ENCODE peak calls at places on chromosomes 16 and 17, in four cellular contexts. Y is K562, C is endothelial cell of umbilical vein, N is breast epithelium. Q is an unnamed sample. For H3K4me1, the result is how much of the 10 kb centered on the place peaks cover.

GRCh38 chr16:57245472-57246113 is 534 bp downstream of the ARL2BP start:
- DNase-seq in Y (peak), C (peak), N (peak), Q (peak)

GRCh38 chr16:74034862-74035261 is 261.8 kb upstream of the PSMD7 start:
- DNase-seq in Y (peak), C (peak), N (no peak), Q (no peak)

GRCh38 chr16:67939507-67940435 is 3.1 kb upstream of the PSMB10 start:
- DNase-seq in Y (no peak), C (no peak), N (no peak), Q (peak)

GRCh38 chr17:15457723-15458094 is 9.7 kb downstream of the CDRT4 start:
- DNase-seq in Y (no peak), C (peak), N (peak), Q (no peak)

GRCh38 chr17:81253358-81254131 is 14.4 kb downstream of the NDUFAF8 start:
- DNase-seq in Y (peak), C (peak), N (no peak), Q (no peak)

GRCh38 chr16:86044241-86044671 is 145.3 kb downstream of the IRF8 start:
- DNase-seq in Y (peak), C (peak), N (no peak), Q (no peak)

GRCh38 chr17:41751288-41751687 is 16.8 kb upstream of the HAP1 start:
- DNase-seq in Y (no peak), C (no peak), N (no peak), Q (no peak)

GRCh38 chr16:30585022-30585399 is 486 bp downstream of the ZNF785 start:
- DNase-seq in Y (peak), C (no peak), N (no peak), Q (no peak)

GRCh38 chr16:87844374-87844733 is 25.0 kb downstream of the SLC7A5 start:
- DNase-seq in Y (no peak), C (no peak), N (no peak), Q (peak)

GRCh38 chr16:3690991-3691720 is 26.2 kb downstream of the TRAP1 start:
- DNase-seq in Y (no peak), C (no peak), N (no peak), Q (peak)

GRCh38 chr16:70688266-70688742 is 2.5 kb upstream of the MTSS2 start:
- DNase-seq in Y (no peak), C (peak), N (peak), Q (peak)

GRCh38 chr16:56506941-56507340 is 12.9 kb downstream of the BBS2 start:
- DNase-seq in Y (no peak), C (peak), N (no peak), Q (no peak)

GRCh38 chr17:4097165-4097960 is 45.5 kb downstream of the ZZEF1 start:
- DNase-seq in Y (peak), C (no peak), N (no peak), Q (no peak)

GRCh38 chr16:29850998-29851397 is 12.0 kb downstream of the CDIPT start:
- DNase-seq in Y (no peak), C (no peak), N (no peak), Q (no peak)

GRCh38 chr16:46929378-46930332 is 43.8 kb downstream of the DNAJA2 start:
- DNase-seq in Y (peak), C (peak), N (peak), Q (peak)

GRCh38 chr17:33905338-33905800 is 349.7 kb upstream of the CCL2 start:
- DNase-seq in Y (peak), C (no peak), N (no peak), Q (no peak)

GRCh38 chr17:81928497-81929252 is 1.1 kb upstream of the MAFG start:
- DNase-seq in Y (no peak), C (no peak), N (no peak), Q (no peak)

GRCh38 chr16:55494994-55495421 is 13.9 kb upstream of the LPCAT2 start:
- DNase-seq in Y (peak), C (peak), N (no peak), Q (no peak)

GRCh38 chr16:32116080-32116479 is 137.0 kb upstream of the TP53TG3D start:
- DNase-seq in Y (peak), C (no peak), N (no peak), Q (peak)

GRCh38 chr17:34584805-34585416 is 5.5 kb downstream of the TMEM132E start:
- DNase-seq in Y (peak), C (peak), N (no peak), Q (no peak)

GRCh38 chr16:23423496-23424049 is 29.4 kb downstream of the COG7 start:
- DNase-seq in Y (no peak), C (peak), N (peak), Q (no peak)

DNA sequence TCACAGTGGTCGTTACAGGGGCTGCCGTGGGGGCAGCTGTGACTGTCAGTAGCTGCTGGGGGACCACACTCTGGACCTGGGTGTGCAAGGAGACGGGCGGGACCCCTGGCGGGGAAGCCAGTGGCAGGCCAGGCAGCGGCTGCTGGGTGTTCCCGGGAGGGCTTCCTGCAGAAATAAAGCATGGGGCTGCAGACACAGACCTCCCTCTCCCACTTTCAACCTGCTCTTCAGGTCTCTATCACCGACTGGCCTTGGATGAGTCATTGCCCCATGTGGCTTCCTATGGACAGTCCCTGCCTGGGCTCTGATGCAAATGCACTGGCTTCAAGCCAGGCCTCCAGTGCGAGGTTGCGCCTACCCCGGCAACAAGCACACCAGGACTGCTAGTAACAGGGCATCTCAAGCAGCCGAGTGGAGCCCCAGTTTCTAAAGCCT is 17.2 kb downstream of the SREBF1 start:
- DNase-seq in Y (peak), C (peak), N (peak), Q (peak)
- H3K4me1 ChIP-seq in Y (half or more), C (under half), N (under half), Q (half or more)

DNA sequence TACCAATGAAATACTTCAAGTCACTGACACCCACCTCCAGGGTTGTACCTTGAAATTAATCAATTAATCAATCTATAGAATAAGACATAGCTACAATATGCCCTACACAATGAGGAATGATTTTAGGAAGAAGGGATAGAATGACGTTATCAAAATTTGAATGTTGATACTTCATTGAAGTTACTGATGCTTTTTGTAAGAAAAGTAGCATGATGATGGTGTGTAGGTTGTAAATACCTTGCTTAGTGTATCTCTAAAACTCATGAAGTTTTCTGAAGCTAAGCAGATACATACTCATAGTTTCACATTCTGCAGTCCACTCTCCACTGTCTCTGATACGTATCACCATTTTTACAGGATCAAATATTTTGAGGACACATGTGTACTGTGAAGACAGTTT is 670.4 kb upstream of the GOT2 start:
- DNase-seq in Y (no peak), C (no peak), N (no peak), Q (no peak)
- TF ChIP-seq POLR2A in Y (no peak), C (no peak), N (no peak), Q (no peak)

GRCh38 chr16:5634781-5635180 is 537.2 kb upstream of the EEF2KMT start:
- DNase-seq in Y (peak), C (no peak), N (no peak), Q (no peak)

GRCh38 chr16:5639531-5639930 is 541.9 kb upstream of the EEF2KMT start:
- DNase-seq in Y (no peak), C (no peak), N (no peak), Q (no peak)

GRCh38 chr16:5633845-5634440 is 536.3 kb upstream of the EEF2KMT start:
- DNase-seq in Y (peak), C (no peak), N (no peak), Q (no peak)
- TF ChIP-seq CTCF in Y (peak), C (peak), N (no peak), Q (peak)

GRCh38 chr17:6184508-6184907 is 114.3 kb downstream of the WSCD1 start:
- DNase-seq in Y (no peak), C (no peak), N (no peak), Q (no peak)
- H3K4me1 ChIP-seq in Y (under half), C (under half), N (under half), Q (under half)

GRCh38 chr16:85010931-85011845 is at the start of gene ZDHHC7:
- DNase-seq in Y (peak), C (peak), N (peak), Q (peak)
- TF ChIP-seq POLR2A in Y (peak), C (peak), N (peak), Q (peak)

DNA sequence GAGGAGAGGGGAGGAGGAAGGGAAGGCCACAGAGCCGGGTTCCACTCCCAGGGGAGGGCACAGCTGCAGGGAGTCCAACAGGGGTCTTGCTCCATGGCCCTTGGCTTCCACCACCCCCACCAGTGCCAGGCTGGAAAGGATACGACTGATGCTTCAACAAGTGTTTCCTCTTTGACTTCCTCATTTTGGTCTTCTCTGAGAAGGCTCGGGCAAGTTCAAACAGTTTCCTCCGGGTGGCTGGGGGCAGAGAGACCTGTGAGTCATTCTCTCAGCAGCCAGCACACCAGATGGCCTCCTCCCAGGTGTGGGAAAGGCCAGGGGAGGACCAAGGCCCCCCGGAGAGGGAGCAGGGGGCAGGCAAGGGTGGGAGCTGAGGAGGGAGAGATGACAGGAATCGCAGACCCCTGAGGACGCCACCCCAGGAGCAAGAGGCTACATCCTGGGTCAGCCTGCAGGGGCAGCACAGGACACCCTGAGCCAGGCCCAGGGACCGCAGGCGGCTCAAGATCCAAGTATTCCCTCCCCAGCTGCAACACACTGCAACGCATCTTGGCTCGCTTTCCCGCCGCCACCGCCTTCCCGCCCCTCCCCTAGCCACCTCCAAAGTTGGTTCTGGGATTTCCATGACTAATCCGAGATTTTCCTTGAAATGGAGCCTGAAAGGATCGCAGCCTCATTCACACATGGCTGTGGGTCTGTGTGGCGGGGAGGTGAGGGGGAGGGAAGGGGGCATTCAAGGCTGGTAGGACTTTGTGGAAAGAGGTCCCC is 18.3 kb upstream of the MRPS23 start:
- DNase-seq in Y (peak), C (peak), N (peak), Q (no peak)
- TF ChIP-seq CTCF in Y (peak), C (peak), N (peak), Q (no peak)

GRCh38 chr17:57536789-57537523 is 208.1 kb downstream of the CCDC182 start:
- DNase-seq in Y (no peak), C (no peak), N (no peak), Q (no peak)

GRCh38 chr17:57540596-57540995 is 204.5 kb downstream of the CCDC182 start:
- DNase-seq in Y (no peak), C (no peak), N (no peak), Q (no peak)

GRCh38 chr17:57539528-57540301 is 205.4 kb downstream of the CCDC182 start:
- DNase-seq in Y (no peak), C (no peak), N (no peak), Q (no peak)

GRCh38 chr17:57537524-57538410 is 207.3 kb downstream of the CCDC182 start:
- DNase-seq in Y (no peak), C (peak), N (no peak), Q (no peak)

GRCh38 chr17:57538730-57539456 is 206.2 kb downstream of the CCDC182 start:
- DNase-seq in Y (no peak), C (no peak), N (no peak), Q (no peak)
- H3K4me1 ChIP-seq in Y (under half), C (under half), N (under half), Q (under half)

DNA sequence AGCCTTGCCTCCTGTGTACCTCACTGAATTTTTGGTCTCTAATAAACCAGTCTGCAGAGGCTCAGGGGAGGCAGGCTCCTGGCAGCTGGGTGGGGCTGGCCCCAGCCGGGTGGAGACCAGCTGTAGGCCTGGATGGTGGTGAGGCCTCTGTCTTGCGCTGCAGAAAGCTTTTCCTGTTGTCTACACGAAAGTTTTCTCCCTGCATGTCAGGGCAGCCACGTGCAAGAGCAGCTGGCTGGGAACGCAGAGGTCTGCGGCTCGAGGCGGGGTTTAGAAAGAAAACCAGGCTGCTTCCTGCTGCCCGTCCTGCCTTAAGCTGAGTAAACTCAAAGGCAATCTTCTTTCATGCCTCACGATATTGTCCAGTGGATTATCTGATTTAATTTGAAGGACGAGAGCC is 2.4 kb downstream of the SERPINF1 start:
- DNase-seq in Y (no peak), C (peak), N (peak), Q (peak)
- TF ChIP-seq POLR2A in Y (no peak), C (no peak), N (no peak), Q (peak)

GRCh38 chr17:38672788-38673713 is 1.7 kb downstream of the EPOP start:
- DNase-seq in Y (no peak), C (no peak), N (no peak), Q (no peak)

GRCh38 chr17:38671939-38672720 is 2.6 kb downstream of the EPOP start:
- DNase-seq in Y (no peak), C (no peak), N (no peak), Q (no peak)

GRCh38 chr17:38673714-38674012 is 1.1 kb downstream of the EPOP start:
- DNase-seq in Y (no peak), C (no peak), N (no peak), Q (peak)

GRCh38 chr17:38674749-38675615 is at the start of gene EPOP:
- DNase-seq in Y (peak), C (peak), N (peak), Q (peak)

DNA sequence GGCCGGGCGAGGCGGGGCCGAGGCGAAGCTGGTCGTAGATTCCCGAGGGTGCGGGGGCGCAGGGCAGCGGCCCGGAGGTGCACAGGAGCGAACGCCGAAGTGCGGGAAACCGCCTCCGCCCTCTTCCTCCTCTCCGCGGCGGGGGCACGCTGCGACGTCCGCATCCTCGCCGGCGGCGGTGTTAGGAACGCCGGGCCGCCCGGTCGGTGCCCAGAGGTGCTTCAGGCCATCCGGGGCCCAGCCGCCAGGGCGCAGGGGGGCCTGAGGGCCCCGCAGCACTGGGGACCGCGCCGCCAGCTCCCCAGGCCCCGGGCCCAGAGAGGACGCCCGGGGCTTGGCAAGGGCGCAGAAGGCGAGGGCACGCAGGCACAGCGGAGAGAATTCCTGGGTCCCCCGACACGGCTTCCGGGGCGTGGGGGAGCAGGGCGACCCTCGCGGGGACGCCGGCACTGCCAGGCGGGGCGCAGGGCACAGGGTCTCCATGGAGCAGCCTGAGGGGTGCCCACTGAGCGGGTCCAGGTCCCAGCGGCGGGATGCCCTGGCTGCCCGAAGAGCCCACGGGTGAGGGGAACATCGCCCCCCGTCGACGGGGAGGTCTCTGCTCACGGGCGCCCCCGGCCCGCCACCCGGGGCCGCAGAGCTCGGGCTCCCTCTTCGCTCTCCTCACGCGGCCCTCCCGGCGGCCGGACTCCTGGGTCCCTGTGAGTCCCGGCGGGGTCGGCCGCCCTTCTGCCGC is 576 bp downstream of the EPOP start:
- DNase-seq in Y (no peak), C (no peak), N (no peak), Q (no peak)
- TF ChIP-seq CTCF in Y (peak), C (peak), N (no peak), Q (no peak)

GRCh38 chr16:69301187-69301586 is 10.0 kb upstream of the VPS4A start:
- DNase-seq in Y (no peak), C (peak), N (no peak), Q (no peak)

GRCh38 chr16:69306031-69306430 is 5.1 kb upstream of the VPS4A start:
- DNase-seq in Y (no peak), C (no peak), N (no peak), Q (no peak)

GRCh38 chr16:69298261-69298660 is 12.9 kb upstream of the VPS4A start:
- DNase-seq in Y (no peak), C (no peak), N (no peak), Q (no peak)

GRCh38 chr16:69302301-69302700 is 8.8 kb upstream of the VPS4A start:
- DNase-seq in Y (no peak), C (no peak), N (no peak), Q (peak)

GRCh38 chr16:69301861-69302260 is 9.3 kb upstream of the VPS4A start:
- DNase-seq in Y (no peak), C (peak), N (no peak), Q (peak)
- H3K4me1 ChIP-seq in Y (under half), C (under half), N (under half), Q (under half)